ENCODE peak calls at places on chromosomes 7 and 10, in eight cellular contexts. R, M, P, T, K, F, S and D are unnamed samples. For H3K4me1, the result is how much of the 10 kb centered on the place peaks cover.

GRCh38 chr7:36188266-36188665 is 35.2 kb downstream of the EEPD1 start:
- DNase-seq in R (peak), M (no peak), P (no peak), T (no peak), K (no peak), F (no peak), S (no peak), D (no peak)

GRCh38 chr10:113475381-113475807 is 77.5 kb upstream of the HABP2 start:
- DNase-seq in R (no peak), M (peak), P (peak), T (no peak), K (peak), F (no peak), S (no peak), D (no peak)

GRCh38 chr7:92831716-92832622 is 4.4 kb downstream of the CDK6 start:
- DNase-seq in R (no peak), M (peak), P (peak), T (no peak), K (peak), F (peak), S (no peak), D (no peak)

GRCh38 chr10:17409170-17409733 is 45.1 kb downstream of the ST8SIA6 start:
- DNase-seq in R (peak), M (peak), P (peak), T (no peak), K (no peak), F (no peak), S (no peak), D (no peak)

GRCh38 chr10:27815261-27815660 is 69.6 kb upstream of the MKX start:
- DNase-seq in R (no peak), M (no peak), P (no peak), T (no peak), K (peak), F (no peak), S (no peak), D (no peak)

GRCh38 chr7:72467237-72467636 is 55.1 kb upstream of the CALN1 start:
- DNase-seq in R (peak), M (no peak), P (no peak), T (no peak), K (no peak), F (no peak), S (no peak), D (no peak)

GRCh38 chr10:52609601-52610240 is 162.9 kb downstream of the MBL2 start:
- DNase-seq in R (no peak), M (no peak), P (no peak), T (no peak), K (no peak), F (no peak), S (no peak), D (no peak)

GRCh38 chr7:29328811-29329210 is 134.2 kb downstream of the CHN2 start:
- DNase-seq in R (no peak), M (no peak), P (peak), T (no peak), K (no peak), F (no peak), S (no peak), D (no peak)

GRCh38 chr10:112201334-112201733 is 17.8 kb upstream of the GPAM start:
- DNase-seq in R (no peak), M (no peak), P (no peak), T (no peak), K (no peak), F (no peak), S (no peak), D (no peak)

GRCh38 chr7:51973942-51974341 is 657.3 kb upstream of the COBL start:
- DNase-seq in R (no peak), M (no peak), P (no peak), T (no peak), K (no peak), F (no peak), S (no peak), D (no peak)

GRCh38 chr10:49113741-49114141 is 1.6 kb downstream of the VSTM4 start:
- DNase-seq in R (peak), M (no peak), P (no peak), T (no peak), K (peak), F (no peak), S (no peak), D (no peak)

GRCh38 chr7:2261611-2262010 is 19.6 kb downstream of the NUDT1 start:
- DNase-seq in R (no peak), M (no peak), P (no peak), T (peak), K (no peak), F (no peak), S (no peak), D (no peak)

GRCh38 chr10:6328708-6329423 is 126.1 kb downstream of the PFKFB3 start:
- DNase-seq in R (no peak), M (no peak), P (no peak), T (no peak), K (no peak), F (no peak), S (no peak), D (no peak)

GRCh38 chr10:2964632-2965296 is 102.6 kb upstream of the PFKP start:
- DNase-seq in R (no peak), M (no peak), P (no peak), T (no peak), K (no peak), F (no peak), S (no peak), D (no peak)

GRCh38 chr10:52801951-52802350 is 29.4 kb upstream of the MBL2 start:
- DNase-seq in R (no peak), M (peak), P (peak), T (no peak), K (peak), F (no peak), S (no peak), D (no peak)

GRCh38 chr7:96675548-96675947 is 34.1 kb downstream of the SEM1 start:
- DNase-seq in R (no peak), M (peak), P (no peak), T (no peak), K (no peak), F (no peak), S (no peak), D (no peak)

GRCh38 chr7:101699884-101700283 is 70.8 kb upstream of the MYL10 start:
- DNase-seq in R (no peak), M (no peak), P (no peak), T (no peak), K (no peak), F (no peak), S (no peak), D (no peak)

GRCh38 chr10:74596713-74597112 is 229.7 kb upstream of the KAT6B start:
- DNase-seq in R (no peak), M (no peak), P (no peak), T (no peak), K (no peak), F (no peak), S (no peak), D (no peak)

GRCh38 chr10:114623661-114624294 is 34.3 kb downstream of the ABLIM1 start:
- DNase-seq in R (peak), M (peak), P (peak), T (no peak), K (peak), F (peak), S (no peak), D (no peak)

GRCh38 chr10:36256905-36257304 is 614.8 kb upstream of the FZD8 start:
- DNase-seq in R (no peak), M (peak), P (peak), T (no peak), K (peak), F (no peak), S (no peak), D (no peak)

GRCh38 chr7:100152404-100152803 is 3.7 kb downstream of the LAMTOR4 start:
- DNase-seq in R (no peak), M (no peak), P (no peak), T (no peak), K (no peak), F (no peak), S (no peak), D (no peak)

GRCh38 chr10:43041422-43042342 is 35.2 kb upstream of the RET start:
- DNase-seq in R (peak), M (no peak), P (no peak), T (no peak), K (no peak), F (peak), S (peak), D (peak)

GRCh38 chr7:75660566-75661215 is 78.0 kb downstream of the HIP1 start:
- DNase-seq in R (no peak), M (no peak), P (no peak), T (no peak), K (no peak), F (no peak), S (no peak), D (no peak)

GRCh38 chr7:63899691-63900393 is 98.8 kb upstream of the ZNF722 start:
- DNase-seq in R (no peak), M (peak), P (no peak), T (peak), K (no peak), F (no peak), S (peak), D (peak)

DNA sequence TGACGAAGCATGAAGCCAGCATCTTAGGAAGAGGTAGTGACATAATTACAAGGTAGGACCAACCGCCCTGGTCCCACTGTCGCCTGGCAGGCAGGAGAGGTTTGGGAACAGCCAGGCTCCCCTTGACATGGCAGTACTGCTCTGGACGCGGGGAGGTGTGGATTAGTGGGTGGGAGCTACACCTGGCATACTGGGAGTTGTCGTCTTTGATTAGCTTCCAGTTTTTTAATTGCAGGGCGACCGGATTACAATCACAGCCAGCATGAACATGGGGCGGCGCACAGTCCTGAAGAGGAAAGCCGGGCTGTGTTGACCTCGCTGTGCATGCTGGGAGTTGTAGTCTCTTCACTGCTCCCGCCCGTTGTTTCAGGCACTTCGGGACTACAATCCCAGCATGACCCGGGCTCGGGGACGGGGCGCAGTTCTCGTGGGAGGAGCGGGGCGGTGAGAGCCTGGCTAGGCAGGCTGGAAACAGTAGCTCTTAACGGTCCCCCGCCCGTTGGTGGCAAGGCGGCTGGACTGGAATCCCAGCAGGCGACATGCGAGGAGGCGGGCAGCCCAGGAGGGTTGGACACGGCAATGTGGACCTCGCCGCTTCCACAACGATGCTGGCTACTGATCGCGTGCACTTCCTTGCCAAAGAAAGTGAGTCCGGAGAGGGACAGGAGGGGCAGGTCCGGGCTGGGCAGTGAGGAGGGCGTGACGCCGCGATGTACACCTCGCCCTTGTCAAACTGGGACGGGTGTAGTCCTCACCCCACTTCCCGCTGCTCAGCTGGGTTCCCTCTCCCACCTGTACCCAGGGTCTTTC is 98.0 kb upstream of the ZNF722 start:
- DNase-seq in R (no peak), M (peak), P (peak), T (peak), K (no peak), F (no peak), S (peak), D (peak)
- H3K4me3 ChIP-seq in R (no peak), M (peak), P (no peak), T (peak), K (no peak), F (no peak), S (no peak), D (peak)

GRCh38 chr10:391849-392704 is 256.8 kb downstream of the ZMYND11 start:
- DNase-seq in R (no peak), M (no peak), P (no peak), T (no peak), K (no peak), F (peak), S (no peak), D (no peak)
- H3K27ac ChIP-seq in R (no peak), M (no peak), P (no peak), T (no peak), K (no peak), F (no peak), S (peak), D (no peak)

DNA sequence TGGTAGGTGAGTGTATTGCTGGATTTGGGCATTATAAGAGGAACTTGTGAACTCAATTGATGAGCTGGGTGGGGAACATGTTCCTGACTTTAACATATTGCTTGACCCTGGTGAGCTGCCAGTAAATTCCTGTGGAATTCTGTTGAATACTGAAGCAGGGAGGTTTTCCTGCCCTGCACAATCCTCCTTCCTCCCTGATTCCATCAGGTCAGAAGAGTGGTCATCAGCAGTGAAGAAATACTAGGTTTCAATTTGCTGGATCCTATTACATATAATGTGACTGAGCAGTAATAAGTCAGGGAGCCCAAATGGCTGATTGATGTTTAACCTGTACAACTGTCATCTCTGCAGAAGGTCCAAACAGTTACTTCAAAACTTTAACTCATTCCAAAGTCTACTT is 581.2 kb downstream of the SUGCT start:
- DNase-seq in R (no peak), M (no peak), P (peak), T (no peak), K (peak), F (no peak), S (no peak), D (no peak)
- H3K4me1 ChIP-seq in R (under half), M (under half), P (under half), T (under half), K (under half), F (under half), S (under half), D (under half)

GRCh38 chr10:71846816-71847215 is 4.2 kb downstream of the PSAP start:
- DNase-seq in R (no peak), M (no peak), P (no peak), T (no peak), K (no peak), F (no peak), S (no peak), D (no peak)
- H3K4me3 ChIP-seq in R (no peak), M (no peak), P (no peak), T (peak), K (no peak), F (no peak), S (no peak), D (no peak)

GRCh38 chr10:12487366-12487765 is 138.0 kb downstream of the CAMK1D start:
- DNase-seq in R (no peak), M (no peak), P (no peak), T (no peak), K (no peak), F (no peak), S (no peak), D (no peak)

GRCh38 chr10:12483996-12484944 is 134.9 kb downstream of the CAMK1D start:
- DNase-seq in R (no peak), M (no peak), P (no peak), T (no peak), K (no peak), F (no peak), S (no peak), D (no peak)

GRCh38 chr10:12481956-12482355 is 132.6 kb downstream of the CAMK1D start:
- DNase-seq in R (no peak), M (no peak), P (no peak), T (no peak), K (no peak), F (no peak), S (no peak), D (no peak)

GRCh38 chr10:12482586-12482985 is 133.2 kb downstream of the CAMK1D start:
- DNase-seq in R (peak), M (no peak), P (no peak), T (no peak), K (no peak), F (no peak), S (no peak), D (no peak)

GRCh38 chr10:12484945-12485805 is 135.8 kb downstream of the CAMK1D start:
- DNase-seq in R (peak), M (no peak), P (peak), T (peak), K (no peak), F (no peak), S (no peak), D (peak)
- H3K27ac ChIP-seq in R (no peak), M (no peak), P (peak), T (peak), K (no peak), F (no peak), S (no peak), D (no peak)

GRCh38 chr7:22563621-22564241 is 63.7 kb upstream of the STEAP1B start:
- DNase-seq in R (peak), M (peak), P (no peak), T (no peak), K (peak), F (no peak), S (no peak), D (no peak)
- H3K4me1 ChIP-seq in R (under half), M (half or more), P (under half), T (half or more), K (half or more), F (half or more), S (half or more), D (under half)